ENCODE peak calls at places on chromosomes 3 and 15, in five cellular contexts. T is H1, F is GM12878, L is K562, R is HepG2. J is an unnamed sample.

GRCh38 chr3:124263168-124263567 is 271.2 kb upstream of the ROPN1 start:
- DNase-seq in T (no peak), F (no peak), L (no peak), R (no peak), J (no peak)

GRCh38 chr3:50201573-50202315 is 3.3 kb upstream of the SLC38A3 start:
- DNase-seq in T (no peak), F (no peak), L (no peak), R (peak), J (no peak)

GRCh38 chr15:79640206-79640605 is 208.1 kb downstream of the MINAR1 start:
- DNase-seq in T (no peak), F (no peak), L (no peak), R (peak), J (no peak)

GRCh38 chr15:77901921-77902750 is 175.4 kb downstream of the TBC1D2B start:
- DNase-seq in T (no peak), F (no peak), L (peak), R (no peak), J (peak)

GRCh38 chr15:36938131-36938530 is 162.2 kb downstream of the MEIS2 start:
- DNase-seq in T (no peak), F (no peak), L (no peak), R (no peak), J (no peak)

GRCh38 chr3:12287727-12288465 is 974 bp upstream of the PPARG start:
- DNase-seq in T (no peak), F (no peak), L (no peak), R (no peak), J (peak)

GRCh38 chr3:34065901-34066300 is 267.5 kb downstream of the PDCD6IP start:
- DNase-seq in T (no peak), F (no peak), L (no peak), R (no peak), J (no peak)

GRCh38 chr3:129123314-129124060 is 1.9 kb upstream of the RAB43 start:
- DNase-seq in T (no peak), F (no peak), L (no peak), R (peak), J (no peak)

GRCh38 chr3:31531465-31531991 is 1.2 kb upstream of the STT3B start:
- DNase-seq in T (no peak), F (no peak), L (peak), R (no peak), J (no peak)

GRCh38 chr3:150765949-150766720 is 3.2 kb upstream of the SIAH2 start:
- DNase-seq in T (no peak), F (peak), L (peak), R (peak), J (no peak)

GRCh38 chr3:150567328-150567727 is 20.7 kb downstream of the EIF2A start:
- DNase-seq in T (no peak), F (no peak), L (no peak), R (no peak), J (no peak)

GRCh38 chr3:108345492-108346205 is 49.3 kb downstream of the HHLA2 start:
- DNase-seq in T (no peak), F (no peak), L (no peak), R (no peak), J (no peak)

GRCh38 chr15:95988574-95988887 is 342.0 kb upstream of the NR2F2 start:
- DNase-seq in T (no peak), F (no peak), L (no peak), R (peak), J (no peak)

GRCh38 chr3:155387571-155387970 is 94.1 kb upstream of the STRIT1 start:
- DNase-seq in T (no peak), F (no peak), L (no peak), R (no peak), J (no peak)

GRCh38 chr15:78007965-78008886 is 69.3 kb downstream of the TBC1D2B start:
- DNase-seq in T (no peak), F (no peak), L (no peak), R (no peak), J (no peak)

GRCh38 chr3:52435246-52436101 is 9.4 kb downstream of the SEMA3G start:
- DNase-seq in T (no peak), F (no peak), L (no peak), R (no peak), J (peak)

GRCh38 chr3:43960448-43960840 is 269.7 kb downstream of the ABHD5 start:
- DNase-seq in T (no peak), F (no peak), L (no peak), R (no peak), J (no peak)

GRCh38 chr3:11784962-11785361 is 61.7 kb downstream of the TAMM41 start:
- DNase-seq in T (no peak), F (no peak), L (no peak), R (no peak), J (peak)

GRCh38 chr3:10549617-10550228 is 44.3 kb upstream of the ATP2B2 start:
- DNase-seq in T (no peak), F (no peak), L (no peak), R (no peak), J (no peak)

GRCh38 chr3:6249679-6250078 is 611.2 kb upstream of the GRM7 start:
- DNase-seq in T (no peak), F (no peak), L (no peak), R (no peak), J (no peak)

GRCh38 chr3:149816986-149817385 is 4.0 kb downstream of the RNF13 start:
- DNase-seq in T (no peak), F (no peak), L (no peak), R (no peak), J (no peak)

GRCh38 chr15:96326551-96327154 is 3.8 kb upstream of the NR2F2 start:
- DNase-seq in T (no peak), F (no peak), L (peak), R (no peak), J (no peak)

GRCh38 chr3:52289747-52290595 is 2.3 kb downstream of the GLYCTK start:
- DNase-seq in T (no peak), F (no peak), L (no peak), R (peak), J (no peak)

GRCh38 chr15:45705510-45706473 is 71.0 kb downstream of the SQOR start:
- DNase-seq in T (peak), F (peak), L (peak), R (peak), J (peak)

GRCh38 chr3:5348229-5348628 is 160.7 kb downstream of the EDEM1 start:
- DNase-seq in T (no peak), F (no peak), L (no peak), R (no peak), J (no peak)

GRCh38 chr3:39485547-39485946 is 18.1 kb downstream of the MOBP start:
- DNase-seq in T (no peak), F (no peak), L (peak), R (no peak), J (no peak)

GRCh38 chr3:15647629-15648167 is 46.2 kb downstream of the BTD start:
- DNase-seq in T (no peak), F (peak), L (no peak), R (no peak), J (no peak)

GRCh38 chr3:164222200-164222599 is 856.1 kb downstream of the SI start:
- DNase-seq in T (no peak), F (no peak), L (no peak), R (no peak), J (no peak)

DNA sequence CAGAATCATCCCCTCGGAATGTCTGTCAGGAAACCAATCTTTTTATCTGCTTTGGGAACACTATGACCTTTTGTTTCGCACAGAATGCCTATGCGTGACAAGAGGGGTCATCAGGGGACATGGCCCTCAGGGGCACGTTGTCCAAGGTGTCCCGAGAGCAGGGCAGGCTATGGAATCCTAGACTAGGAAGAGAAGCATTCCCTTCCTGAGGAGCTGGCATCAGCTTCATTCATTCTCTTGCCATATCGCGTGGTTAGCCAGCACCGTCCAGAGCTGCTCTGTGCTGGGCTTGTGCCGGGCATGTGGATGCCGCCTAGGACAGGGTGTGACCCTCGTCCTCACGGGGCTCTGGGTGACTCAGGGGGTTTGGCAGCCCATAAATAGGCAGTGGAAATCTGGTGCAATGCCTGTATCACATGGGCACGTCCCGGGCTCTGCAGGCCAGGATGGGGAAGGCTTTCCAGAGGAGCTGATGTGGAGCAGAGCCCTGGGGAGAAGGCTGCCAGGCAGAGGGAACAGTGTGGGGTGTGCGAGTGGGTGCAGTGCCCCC is 117.8 kb downstream of the TMEM266 start:
- DNase-seq in T (no peak), F (no peak), L (no peak), R (peak), J (no peak)
- TF ChIP-seq SIN3A in T (no peak), F (no peak), L (no peak), R (no peak), J (no peak)

GRCh38 chr3:192133271-192133670 is 594.1 kb downstream of the FGF12 start:
- DNase-seq in T (no peak), F (no peak), L (no peak), R (no peak), J (no peak)
- TF ChIP-seq USF2 in T (no peak), F (no peak), L (no peak), R (no peak), J (no peak)

GRCh38 chr15:66709884-66710283 is 7.8 kb downstream of the SMAD6 start:
- DNase-seq in T (no peak), F (no peak), L (no peak), R (no peak), J (no peak)
- TF ChIP-seq POLR2AphosphoS5 in T (no peak), F (no peak), L (no peak), R (no peak), J (no peak)

DNA sequence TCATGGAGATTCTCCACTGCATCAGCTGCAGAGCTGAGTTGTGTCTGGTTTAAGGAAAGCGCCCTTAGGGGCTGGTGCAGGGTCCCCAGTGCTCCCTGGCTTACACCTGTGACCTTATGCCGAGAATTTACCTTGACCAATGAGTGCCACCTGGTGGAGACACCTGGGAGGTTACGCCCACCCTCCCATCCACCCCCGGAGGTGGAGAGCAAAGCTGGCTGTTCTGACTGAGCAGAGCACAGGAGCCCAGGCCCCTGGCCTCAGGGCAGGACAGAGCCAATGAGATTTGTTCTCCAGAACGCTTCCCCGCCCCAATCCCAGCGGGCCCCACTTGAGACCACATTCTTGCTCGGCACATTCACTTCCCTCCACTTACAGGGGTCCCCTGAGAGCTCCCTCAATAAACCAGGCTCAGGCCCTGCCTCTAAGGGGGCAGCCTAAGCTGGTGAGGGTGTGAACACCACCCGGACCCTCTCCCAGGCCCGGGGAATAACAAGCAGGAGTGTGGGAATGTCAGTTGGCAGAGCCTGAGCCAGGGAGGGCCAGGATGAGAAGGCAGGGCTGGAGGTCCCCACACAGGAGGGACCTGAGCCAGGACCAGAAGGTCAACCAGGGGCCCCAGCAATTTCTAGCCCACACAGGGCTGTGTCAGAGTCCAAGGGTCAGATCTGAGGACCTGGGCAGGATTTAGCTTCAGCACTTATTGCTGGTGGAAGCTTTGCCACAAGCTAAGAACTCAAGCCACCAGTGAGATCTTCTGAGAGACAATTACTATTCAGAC is 117.1 kb downstream of the TPRA1 start:
- DNase-seq in T (peak), F (no peak), L (peak), R (peak), J (peak)
- TF ChIP-seq SIN3A in T (no peak), F (no peak), L (no peak), R (no peak), J (no peak)

DNA sequence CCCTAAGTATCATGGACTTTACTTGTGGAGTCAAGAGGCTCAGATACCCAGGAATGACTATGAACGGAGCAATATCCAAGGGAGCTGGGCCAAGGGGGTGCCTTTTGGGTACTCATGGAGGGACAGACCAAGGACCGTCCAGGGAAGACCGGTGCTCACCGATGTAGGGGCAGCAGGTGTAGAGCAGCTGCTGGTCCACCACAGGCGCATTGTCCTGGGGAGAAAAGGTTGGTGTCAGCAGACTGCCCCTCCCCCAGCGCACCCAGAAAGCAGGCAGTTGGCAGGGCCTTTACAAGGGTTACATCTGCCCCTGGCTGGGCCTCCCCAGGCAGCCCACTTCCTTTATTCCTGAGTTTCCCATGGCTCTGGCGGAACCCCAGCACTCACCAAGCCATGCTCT is 7.5 kb downstream of the CDAN1 start:
- DNase-seq in T (no peak), F (no peak), L (no peak), R (no peak), J (peak)
- TF ChIP-seq USF2 in T (no peak), F (no peak), L (no peak), R (no peak), J (no peak)

GRCh38 chr3:138348107-138348949 is at the start of gene MRAS:
- DNase-seq in T (peak), F (no peak), L (peak), R (peak), J (peak)

GRCh38 chr3:138348950-138349739 is 766 bp downstream of the MRAS start:
- DNase-seq in T (no peak), F (no peak), L (no peak), R (peak), J (peak)

GRCh38 chr3:138351916-138352555 is 3.7 kb downstream of the MRAS start:
- DNase-seq in T (no peak), F (no peak), L (no peak), R (no peak), J (no peak)

GRCh38 chr3:138351151-138351550 is 2.8 kb downstream of the MRAS start:
- DNase-seq in T (no peak), F (no peak), L (no peak), R (no peak), J (no peak)

DNA sequence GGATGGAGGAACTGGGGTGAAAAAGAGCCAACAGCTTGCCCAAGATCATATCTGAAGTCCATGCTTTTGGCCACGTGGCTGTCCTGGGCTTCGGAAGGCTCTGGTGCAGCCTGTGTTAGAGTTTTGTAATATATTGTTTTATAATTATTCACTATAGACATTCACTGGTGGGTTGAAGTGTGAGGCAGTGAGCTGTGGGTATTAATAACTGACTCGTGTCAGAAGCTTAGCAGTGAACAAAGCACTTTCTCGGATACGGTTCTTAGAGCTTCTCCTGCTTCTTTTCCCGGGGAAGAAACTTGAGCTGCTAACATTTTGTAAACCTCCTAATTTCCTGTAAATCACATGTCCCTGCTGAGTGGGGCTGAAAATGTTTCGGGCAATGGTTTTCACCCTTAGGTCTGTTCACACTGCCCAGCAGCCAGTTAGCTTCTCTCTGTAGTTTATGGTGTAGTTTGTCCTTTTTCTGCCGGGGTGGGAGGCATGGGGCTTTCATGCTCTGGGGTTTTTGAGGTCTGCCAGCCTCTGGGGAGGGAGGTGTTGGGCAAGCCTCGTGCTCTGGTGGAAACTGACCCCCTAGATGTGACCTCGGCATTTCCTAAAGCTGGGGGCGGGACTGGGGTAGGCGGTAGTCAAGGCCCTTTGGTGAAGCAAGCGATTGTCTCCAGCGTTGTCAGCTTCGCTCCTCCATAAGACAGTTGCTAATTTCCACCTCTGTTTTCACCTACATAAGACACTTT is 1.7 kb downstream of the MRAS start:
- DNase-seq in T (no peak), F (no peak), L (peak), R (peak), J (no peak)
- TF ChIP-seq POLR2AphosphoS5 in T (no peak), F (no peak), L (no peak), R (no peak), J (no peak)

GRCh38 chr15:39248204-39248603 is 332.7 kb upstream of the THBS1 start:
- DNase-seq in T (no peak), F (no peak), L (no peak), R (peak), J (no peak)
- TF ChIP-seq SIN3A in T (no peak), F (no peak), L (no peak), R (no peak), J (no peak)

DNA sequence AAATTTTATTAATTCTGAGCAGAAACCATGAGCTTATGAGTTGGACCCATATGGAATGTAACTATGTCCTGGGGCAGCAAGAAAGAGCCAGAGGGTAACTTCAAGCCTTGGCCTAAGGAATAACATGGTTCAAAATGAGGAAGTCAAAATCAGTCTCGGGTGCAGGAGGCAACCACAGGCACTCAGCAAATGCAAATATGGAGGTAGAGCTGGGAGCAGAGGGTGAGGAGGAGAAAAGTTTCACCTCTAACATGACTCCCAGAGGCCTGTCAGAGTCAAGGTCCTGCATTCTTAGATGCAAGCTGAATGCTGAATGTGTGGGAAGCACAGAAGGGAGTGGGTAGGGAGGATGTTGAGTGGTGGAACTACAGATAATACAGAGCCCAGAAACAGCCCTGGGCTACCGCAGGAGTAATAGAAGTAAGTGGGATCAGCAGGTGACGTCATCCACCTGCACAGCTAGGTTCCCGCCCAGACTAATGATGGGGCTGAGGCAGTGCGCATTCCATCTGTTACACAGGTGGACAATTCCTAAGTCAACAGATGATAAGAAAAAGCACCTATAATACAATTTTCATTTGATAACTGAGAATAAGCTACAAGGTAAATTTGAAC is 279.8 kb upstream of the ARRDC4 start:
- DNase-seq in T (no peak), F (no peak), L (no peak), R (no peak), J (no peak)
- TF ChIP-seq USF2 in T (no peak), F (no peak), L (no peak), R (no peak), J (no peak)

J was measured in SK-N-SH.